ENCODE peak calls at places on chromosomes 6 and 20, in nine cellular contexts. D, J, X, B, Q, T, I, E and M are unnamed samples.

GRCh38 chr20:1735417-1736089 is 78.0 kb upstream of the SIRPG start:
- DNase-seq in D (no peak), J (no peak), X (no peak), B (no peak), Q (no peak), T (no peak), I (no peak), E (no peak), M (no peak)

GRCh38 chr6:166449641-166450040 is 66.9 kb upstream of the MPC1 start:
- DNase-seq in D (no peak), J (no peak), X (no peak), B (no peak), Q (no peak), T (no peak), I (no peak), E (no peak), M (no peak)

GRCh38 chr20:32231847-32232246 is 24.2 kb downstream of the POFUT1 start:
- DNase-seq in D (no peak), J (peak), X (no peak), B (no peak), Q (no peak), T (no peak), I (no peak), E (no peak), M (no peak)

GRCh38 chr6:106097368-106098231 is 11.5 kb downstream of the PRDM1 start:
- DNase-seq in D (no peak), J (peak), X (peak), B (peak), Q (no peak), T (no peak), I (no peak), E (no peak), M (no peak)

GRCh38 chr6:21952367-21952766 is 344.5 kb downstream of the PRL start:
- DNase-seq in D (no peak), J (no peak), X (no peak), B (no peak), Q (no peak), T (no peak), I (no peak), E (no peak), M (no peak)

GRCh38 chr6:159760602-159761057 is 1.2 kb upstream of the ACAT2 start:
- DNase-seq in D (peak), J (no peak), X (no peak), B (no peak), Q (no peak), T (no peak), I (peak), E (no peak), M (no peak)

GRCh38 chr20:63636752-63637633 is 10.1 kb upstream of the GMEB2 start:
- DNase-seq in D (no peak), J (no peak), X (no peak), B (no peak), Q (no peak), T (no peak), I (no peak), E (no peak), M (no peak)

GRCh38 chr6:124958149-124958548 is 4.1 kb upstream of the RNF217 start:
- DNase-seq in D (no peak), J (no peak), X (no peak), B (no peak), Q (no peak), T (no peak), I (no peak), E (no peak), M (no peak)

GRCh38 chr20:62984666-62985065 is 22.1 kb downstream of the BHLHE23 start:
- DNase-seq in D (no peak), J (no peak), X (no peak), B (no peak), Q (no peak), T (no peak), I (no peak), E (no peak), M (no peak)

GRCh38 chr6:73695619-73696421 is at the start of gene CD109:
- DNase-seq in D (peak), J (peak), X (peak), B (no peak), Q (peak), T (no peak), I (peak), E (no peak), M (peak)

GRCh38 chr6:1163501-1163900 is 148.4 kb upstream of the FOXQ1 start:
- DNase-seq in D (no peak), J (no peak), X (no peak), B (no peak), Q (no peak), T (no peak), I (no peak), E (no peak), M (no peak)

GRCh38 chr20:47428851-47429336 is 72.4 kb upstream of the ZMYND8 start:
- DNase-seq in D (no peak), J (no peak), X (no peak), B (no peak), Q (no peak), T (no peak), I (no peak), E (no peak), M (no peak)

GRCh38 chr20:35604444-35604750 is 11.2 kb upstream of the SPAG4 start:
- DNase-seq in D (no peak), J (no peak), X (no peak), B (peak), Q (no peak), T (no peak), I (no peak), E (no peak), M (peak)

GRCh38 chr6:1313755-1314503 is 2.0 kb downstream of the FOXQ1 start:
- DNase-seq in D (peak), J (no peak), X (no peak), B (no peak), Q (no peak), T (no peak), I (no peak), E (no peak), M (peak)

GRCh38 chr6:22544469-22544868 is 24.9 kb upstream of the HDGFL1 start:
- DNase-seq in D (no peak), J (no peak), X (no peak), B (no peak), Q (no peak), T (no peak), I (no peak), E (no peak), M (no peak)

GRCh38 chr6:43916924-43917877 is 147.2 kb downstream of the VEGFA start:
- DNase-seq in D (no peak), J (no peak), X (no peak), B (no peak), Q (peak), T (peak), I (no peak), E (no peak), M (peak)

GRCh38 chr6:29845405-29846006 is 17.9 kb downstream of the HLA-G start:
- DNase-seq in D (peak), J (no peak), X (peak), B (no peak), Q (no peak), T (no peak), I (no peak), E (no peak), M (peak)

GRCh38 chr20:48631114-48632016 is 196.4 kb downstream of the PREX1 start:
- DNase-seq in D (peak), J (no peak), X (no peak), B (peak), Q (peak), T (no peak), I (peak), E (no peak), M (no peak)

GRCh38 chr6:15504581-15505350 is 158.1 kb downstream of the DTNBP1 start:
- DNase-seq in D (peak), J (no peak), X (no peak), B (no peak), Q (peak), T (peak), I (peak), E (peak), M (no peak)

GRCh38 chr6:107560657-107561056 is 70.7 kb downstream of the SOBP start:
- DNase-seq in D (no peak), J (no peak), X (no peak), B (no peak), Q (no peak), T (no peak), I (no peak), E (peak), M (no peak)

GRCh38 chr6:138036111-138036510 is 71.1 kb downstream of the PERP start:
- DNase-seq in D (peak), J (no peak), X (no peak), B (no peak), Q (no peak), T (no peak), I (no peak), E (no peak), M (peak)

GRCh38 chr6:116405663-116406329 is 35.0 kb downstream of the DSE start:
- DNase-seq in D (no peak), J (no peak), X (no peak), B (no peak), Q (no peak), T (no peak), I (no peak), E (no peak), M (peak)

GRCh38 chr6:149271348-149272340 is 45.9 kb upstream of the TAB2 start:
- DNase-seq in D (no peak), J (no peak), X (peak), B (no peak), Q (no peak), T (no peak), I (no peak), E (no peak), M (no peak)

GRCh38 chr6:49570474-49571079 is 20.1 kb downstream of the C6orf141 start:
- DNase-seq in D (no peak), J (no peak), X (no peak), B (peak), Q (no peak), T (no peak), I (no peak), E (no peak), M (no peak)

GRCh38 chr6:129350278-129350677 is 359.7 kb downstream of the ARHGAP18 start:
- DNase-seq in D (no peak), J (no peak), X (no peak), B (no peak), Q (no peak), T (no peak), I (no peak), E (no peak), M (no peak)

GRCh38 chr20:37223053-37223452 is 38.6 kb downstream of the GHRH start:
- DNase-seq in D (peak), J (no peak), X (no peak), B (no peak), Q (peak), T (no peak), I (peak), E (no peak), M (no peak)

GRCh38 chr6:36383608-36384007 is 3.9 kb downstream of the ETV7 start:
- DNase-seq in D (peak), J (no peak), X (no peak), B (no peak), Q (no peak), T (no peak), I (no peak), E (no peak), M (no peak)

GRCh38 chr20:14700641-14700965 is 363.2 kb upstream of the FLRT3 start:
- DNase-seq in D (peak), J (no peak), X (no peak), B (no peak), Q (no peak), T (no peak), I (no peak), E (no peak), M (no peak)

GRCh38 chr20:34437330-34437986 is 74.4 kb downstream of the ITCH start:
- DNase-seq in D (no peak), J (no peak), X (no peak), B (no peak), Q (no peak), T (no peak), I (no peak), E (no peak), M (no peak)

GRCh38 chr6:90458353-90459224 is 128.3 kb downstream of the MAP3K7 start:
- DNase-seq in D (no peak), J (peak), X (peak), B (peak), Q (no peak), T (no peak), I (no peak), E (no peak), M (no peak)

GRCh38 chr6:15431762-15432495 is 186.1 kb downstream of the JARID2 start:
- DNase-seq in D (no peak), J (no peak), X (no peak), B (no peak), Q (no peak), T (no peak), I (no peak), E (no peak), M (no peak)

GRCh38 chr20:37877832-37878772 is 24.8 kb upstream of the VSTM2L start:
- DNase-seq in D (no peak), J (no peak), X (no peak), B (no peak), Q (no peak), T (no peak), I (no peak), E (no peak), M (no peak)

GRCh38 chr6:75412937-75413662 is 80.5 kb downstream of the FILIP1 start:
- DNase-seq in D (no peak), J (no peak), X (no peak), B (no peak), Q (no peak), T (no peak), I (no peak), E (no peak), M (no peak)

GRCh38 chr6:169839493-169839892 is 88.1 kb downstream of the ERMARD start:
- DNase-seq in D (no peak), J (no peak), X (no peak), B (no peak), Q (no peak), T (no peak), I (no peak), E (no peak), M (no peak)

GRCh38 chr6:127518710-127519468 is at the start of gene MTCL3:
- DNase-seq in D (no peak), J (no peak), X (no peak), B (no peak), Q (no peak), T (no peak), I (no peak), E (no peak), M (peak)

GRCh38 chr6:117677553-117678131 is 2.4 kb downstream of the NUS1 start:
- DNase-seq in D (peak), J (no peak), X (no peak), B (no peak), Q (no peak), T (no peak), I (no peak), E (no peak), M (no peak)

GRCh38 chr6:101909376-101909775 is 515.9 kb downstream of the GRIK2 start:
- DNase-seq in D (no peak), J (no peak), X (no peak), B (no peak), Q (no peak), T (no peak), I (no peak), E (no peak), M (no peak)

GRCh38 chr6:135321012-135321621 is 140.0 kb downstream of the MYB start:
- DNase-seq in D (no peak), J (no peak), X (no peak), B (no peak), Q (no peak), T (no peak), I (no peak), E (no peak), M (no peak)